ENCODE peak calls at places on chromosome 3, in eight cellular contexts. One of them, this sample, is unnamed.

GRCh38 chr3:159128628-159129027 is 326.8 kb downstream of the MFSD1 start:
- DNase-seq in HT-29: no peak
- DNase-seq in EL: peak; percentile 72
- DNase-seq in T follicular helper cell: no peak
- DNase-seq in GM23248: peak; percentile 84
- DNase-seq in activated T-cell treated with anti-CD3 and anti-CD28 coated beads, Interleukin-2, amount 50 U/mL, for 48 hours: no peak
- DNase-seq in SHP77: no peak
- DNase-seq in activated gamma-delta T cell treated with Interleukin-2 at 50 U/mL for 16 hours: no peak
- DNase-seq in this sample: no peak

GRCh38 chr3:153052096-153052460 is 109.9 kb upstream of the RAP2B start:
- DNase-seq in SHP77: no peak
- DNase-seq in T follicular helper cell: no peak
- DNase-seq in GM23248: peak; percentile 95
- DNase-seq in activated gamma-delta T cell treated with Interleukin-2 at 50 U/mL for 16 hours: no peak
- DNase-seq in HT-29: peak; percentile 72
- DNase-seq in EL: peak; percentile 84
- DNase-seq in activated T-cell treated with anti-CD3 and anti-CD28 coated beads, Interleukin-2, amount 50 U/mL, for 48 hours: no peak
- DNase-seq in this sample: no peak

GRCh38 chr3:23035927-23036640 is 167.0 kb upstream of the UBE2E2 start:
- DNase-seq in SHP77: no peak
- DNase-seq in activated T-cell treated with anti-CD3 and anti-CD28 coated beads, Interleukin-2, amount 50 U/mL, for 48 hours: no peak
- DNase-seq in GM23248: no peak
- DNase-seq in EL: no peak
- DNase-seq in HT-29: peak; percentile 41
- DNase-seq in activated gamma-delta T cell treated with Interleukin-2 at 50 U/mL for 16 hours: peak; percentile 51
- DNase-seq in T follicular helper cell: no peak
- DNase-seq in this sample: no peak

GRCh38 chr3:70880416-70880815 is 568.0 kb upstream of the MDFIC2 start:
- DNase-seq in T follicular helper cell: no peak
- DNase-seq in EL: no peak
- DNase-seq in SHP77: no peak
- DNase-seq in GM23248: no peak
- DNase-seq in HT-29: no peak
- DNase-seq in activated gamma-delta T cell treated with Interleukin-2 at 50 U/mL for 16 hours: no peak
- DNase-seq in activated T-cell treated with anti-CD3 and anti-CD28 coated beads, Interleukin-2, amount 50 U/mL, for 48 hours: no peak
- DNase-seq in this sample: no peak

GRCh38 chr3:48408823-48409281 is 21.0 kb downstream of the PLXNB1 start:
- DNase-seq in SHP77: no peak
- DNase-seq in HT-29: no peak
- DNase-seq in EL: no peak
- DNase-seq in GM23248: peak; percentile 18
- DNase-seq in activated T-cell treated with anti-CD3 and anti-CD28 coated beads, Interleukin-2, amount 50 U/mL, for 48 hours: no peak
- DNase-seq in T follicular helper cell: no peak
- DNase-seq in activated gamma-delta T cell treated with Interleukin-2 at 50 U/mL for 16 hours: no peak
- DNase-seq in this sample: no peak

GRCh38 chr3:53038679-53039375 is 7.0 kb downstream of the SFMBT1 start:
- DNase-seq in activated T-cell treated with anti-CD3 and anti-CD28 coated beads, Interleukin-2, amount 50 U/mL, for 48 hours: no peak
- DNase-seq in GM23248: no peak
- DNase-seq in EL: no peak
- DNase-seq in T follicular helper cell: no peak
- DNase-seq in SHP77: no peak
- DNase-seq in HT-29: no peak
- DNase-seq in activated gamma-delta T cell treated with Interleukin-2 at 50 U/mL for 16 hours: no peak
- DNase-seq in this sample: no peak

GRCh38 chr3:155676252-155676981 is 68.5 kb downstream of the PLCH1 start:
- DNase-seq in activated gamma-delta T cell treated with Interleukin-2 at 50 U/mL for 16 hours: no peak
- DNase-seq in EL: peak; percentile 80
- DNase-seq in T follicular helper cell: no peak
- DNase-seq in activated T-cell treated with anti-CD3 and anti-CD28 coated beads, Interleukin-2, amount 50 U/mL, for 48 hours: no peak
- DNase-seq in SHP77: no peak
- DNase-seq in HT-29: no peak
- DNase-seq in GM23248: peak; percentile 89
- DNase-seq in this sample: no peak

GRCh38 chr3:126307083-126307482 is 50.1 kb downstream of the KLF15 start:
- DNase-seq in SHP77: no peak
- DNase-seq in GM23248: no peak
- DNase-seq in HT-29: no peak
- DNase-seq in EL: no peak
- DNase-seq in activated gamma-delta T cell treated with Interleukin-2 at 50 U/mL for 16 hours: no peak
- DNase-seq in T follicular helper cell: no peak
- DNase-seq in activated T-cell treated with anti-CD3 and anti-CD28 coated beads, Interleukin-2, amount 50 U/mL, for 48 hours: no peak
- DNase-seq in this sample: no peak

GRCh38 chr3:39410893-39411292 is 4.4 kb downstream of the RPSA start:
- DNase-seq in T follicular helper cell: no peak
- DNase-seq in activated T-cell treated with anti-CD3 and anti-CD28 coated beads, Interleukin-2, amount 50 U/mL, for 48 hours: no peak
- DNase-seq in GM23248: no peak
- DNase-seq in HT-29: no peak
- DNase-seq in EL: no peak
- DNase-seq in SHP77: no peak
- DNase-seq in activated gamma-delta T cell treated with Interleukin-2 at 50 U/mL for 16 hours: no peak
- DNase-seq in this sample: no peak

GRCh38 chr3:5021571-5022092 is 42.4 kb downstream of the BHLHE40 start:
- DNase-seq in GM23248: peak; percentile 92
- DNase-seq in EL: peak; percentile 76
- DNase-seq in HT-29: no peak
- DNase-seq in SHP77: no peak
- DNase-seq in T follicular helper cell: no peak
- DNase-seq in activated T-cell treated with anti-CD3 and anti-CD28 coated beads, Interleukin-2, amount 50 U/mL, for 48 hours: peak; percentile 64
- DNase-seq in activated gamma-delta T cell treated with Interleukin-2 at 50 U/mL for 16 hours: no peak
- DNase-seq in this sample: no peak

GRCh38 chr3:52845157-52845556 is 10.3 kb upstream of the MUSTN1 start:
- DNase-seq in activated T-cell treated with anti-CD3 and anti-CD28 coated beads, Interleukin-2, amount 50 U/mL, for 48 hours: no peak
- DNase-seq in HT-29: no peak
- DNase-seq in T follicular helper cell: no peak
- DNase-seq in EL: no peak
- DNase-seq in activated gamma-delta T cell treated with Interleukin-2 at 50 U/mL for 16 hours: no peak
- DNase-seq in SHP77: peak; percentile 17
- DNase-seq in GM23248: peak; percentile 36
- DNase-seq in this sample: no peak

GRCh38 chr3:172104471-172105072 is 65.2 kb downstream of the FNDC3B start:
- DNase-seq in EL: no peak
- DNase-seq in SHP77: no peak
- DNase-seq in T follicular helper cell: no peak
- DNase-seq in HT-29: peak; percentile 20
- DNase-seq in activated T-cell treated with anti-CD3 and anti-CD28 coated beads, Interleukin-2, amount 50 U/mL, for 48 hours: no peak
- DNase-seq in activated gamma-delta T cell treated with Interleukin-2 at 50 U/mL for 16 hours: no peak
- DNase-seq in GM23248: no peak
- DNase-seq in this sample: no peak

GRCh38 chr3:57006949-57007419 is 53.5 kb upstream of the SPATA12 start:
- DNase-seq in SHP77: no peak
- DNase-seq in T follicular helper cell: no peak
- DNase-seq in HT-29: peak; percentile 73
- DNase-seq in GM23248: peak; percentile 65
- DNase-seq in activated gamma-delta T cell treated with Interleukin-2 at 50 U/mL for 16 hours: no peak
- DNase-seq in EL: peak; percentile 19
- DNase-seq in activated T-cell treated with anti-CD3 and anti-CD28 coated beads, Interleukin-2, amount 50 U/mL, for 48 hours: no peak
- DNase-seq in this sample: no peak

This sample was measured in CD14-positive monocyte.